ENCODE peak calls at places on chromosomes 13 and 19, in nine cellular contexts. L, O, I, R, V, Q, Y, T and U are unnamed samples.

GRCh38 chr19:55255618-55256423 is 3.0 kb downstream of the PPP6R1 start:
- DNase-seq in L (no peak), O (no peak), I (peak; percentile 53), R (no peak), V (peak; percentile 41), Q (no peak), Y (no peak), T (peak; percentile 78), U (peak; percentile 41)

GRCh38 chr19:19039901-19040300 is 6.5 kb downstream of the ARMC6 start:
- DNase-seq in L (no peak), O (no peak), I (no peak), R (no peak), V (no peak), Q (no peak), Y (no peak), T (peak; percentile 45), U (peak; percentile 86)

GRCh38 chr13:77325371-77325941 is 1.4 kb downstream of the MYCBP2 start:
- DNase-seq in L (no peak), O (no peak), I (no peak), R (no peak), V (no peak), Q (peak; percentile 43), Y (no peak), T (peak; percentile 44), U (peak; percentile 74)

GRCh38 chr19:44741841-44742352 is 6.6 kb upstream of the BCL3 start:
- DNase-seq in L (peak; percentile 98), O (peak; percentile 93), I (peak; percentile 99), R (peak; percentile 43), V (no peak), Q (peak; percentile 87), Y (peak; percentile 96), T (no peak), U (peak; percentile 34)

GRCh38 chr13:48656621-48657020 is 2.9 kb downstream of the CYSLTR2 start:
- DNase-seq in L (no peak), O (no peak), I (no peak), R (no peak), V (no peak), Q (no peak), Y (no peak), T (no peak), U (no peak)

GRCh38 chr13:48233097-48233885 is at the start of gene ITM2B:
- DNase-seq in L (peak; percentile 80), O (peak; percentile 65), I (peak; percentile 37), R (peak; percentile 49), V (peak; percentile 63), Q (peak; percentile 82), Y (no peak), T (peak; percentile 62), U (peak; percentile 75)

GRCh38 chr19:5352229-5352763 is 11.7 kb upstream of the PTPRS start:
- DNase-seq in L (no peak), O (no peak), I (peak; percentile 36), R (no peak), V (no peak), Q (no peak), Y (no peak), T (no peak), U (no peak)

GRCh38 chr13:100529666-100530065 is 58.9 kb downstream of the GGACT start:
- DNase-seq in L (no peak), O (no peak), I (no peak), R (no peak), V (no peak), Q (no peak), Y (no peak), T (no peak), U (no peak)

GRCh38 chr19:38023661-38024574 is 116.9 kb downstream of the SIPA1L3 start:
- DNase-seq in L (no peak), O (no peak), I (no peak), R (no peak), V (no peak), Q (no peak), Y (no peak), T (no peak), U (no peak)

GRCh38 chr13:43196171-43196611 is 172.8 kb downstream of the DNAJC15 start:
- DNase-seq in L (no peak), O (no peak), I (no peak), R (no peak), V (no peak), Q (peak; percentile 7), Y (no peak), T (no peak), U (no peak)

GRCh38 chr19:50858896-50859295 is 4.2 kb downstream of the KLK3 start:
- DNase-seq in L (peak; percentile 62), O (no peak), I (no peak), R (peak; percentile 88), V (no peak), Q (no peak), Y (no peak), T (no peak), U (no peak)

GRCh38 chr19:38868551-38868950 is 9.5 kb downstream of the RINL start:
- DNase-seq in L (no peak), O (no peak), I (no peak), R (no peak), V (no peak), Q (no peak), Y (no peak), T (no peak), U (no peak)

GRCh38 chr19:41398042-41398403 is 405 bp downstream of the BCKDHA start:
- DNase-seq in L (no peak), O (no peak), I (no peak), R (no peak), V (no peak), Q (no peak), Y (no peak), T (peak; percentile 17), U (no peak)

GRCh38 chr19:31913103-31913710 is 432.2 kb upstream of the ZNF507 start:
- DNase-seq in L (no peak), O (no peak), I (no peak), R (no peak), V (no peak), Q (no peak), Y (no peak), T (no peak), U (no peak)

GRCh38 chr13:46475586-46475991 is 77.4 kb upstream of the LRCH1 start:
- DNase-seq in L (no peak), O (no peak), I (peak; percentile 33), R (no peak), V (no peak), Q (peak; percentile 13), Y (no peak), T (no peak), U (no peak)

GRCh38 chr13:42832341-42833153 is 51.2 kb downstream of the FAM216B start:
- DNase-seq in L (no peak), O (no peak), I (peak; percentile 77), R (no peak), V (no peak), Q (no peak), Y (no peak), T (no peak), U (no peak)

GRCh38 chr19:29694669-29695627 is 20.1 kb downstream of the C19orf12 start:
- DNase-seq in L (peak; percentile 89), O (peak; percentile 57), I (peak; percentile 56), R (no peak), V (peak; percentile 84), Q (peak; percentile 95), Y (no peak), T (peak; percentile 84), U (peak; percentile 74)

GRCh38 chr13:77909827-77910226 is 8.8 kb downstream of the EDNRB start:
- DNase-seq in L (no peak), O (no peak), I (no peak), R (no peak), V (no peak), Q (no peak), Y (no peak), T (no peak), U (no peak)

GRCh38 chr13:94065741-94066140 is 413.7 kb downstream of the DCT start:
- DNase-seq in L (no peak), O (no peak), I (peak; percentile 48), R (no peak), V (no peak), Q (no peak), Y (no peak), T (no peak), U (no peak)

GRCh38 chr19:58513694-58514563 is 2.1 kb upstream of the SLC27A5 start:
- DNase-seq in L (peak; percentile 93), O (no peak), I (peak; percentile 42), R (peak; percentile 94), V (peak; percentile 96), Q (peak; percentile 74), Y (peak; percentile 56), T (peak; percentile 99), U (peak; percentile 96)

GRCh38 chr19:48806518-48806817 is 4.4 kb downstream of the BCAT2 start:
- DNase-seq in L (no peak), O (no peak), I (no peak), R (peak; percentile 10), V (peak; percentile 34), Q (no peak), Y (no peak), T (no peak), U (peak; percentile 75)

GRCh38 chr13:84200971-84201370 is 318.7 kb upstream of the SLITRK1 start:
- DNase-seq in L (no peak), O (no peak), I (no peak), R (no peak), V (no peak), Q (no peak), Y (no peak), T (no peak), U (no peak)

GRCh38 chr13:23147264-23147663 is 33.5 kb upstream of the SGCG start:
- DNase-seq in L (no peak), O (no peak), I (no peak), R (no peak), V (no peak), Q (no peak), Y (no peak), T (no peak), U (no peak)

GRCh38 chr19:42386974-42387707 is 3.0 kb downstream of the CNFN start:
- DNase-seq in L (peak; percentile 86), O (peak; percentile 82), I (peak; percentile 49), R (peak; percentile 63), V (peak; percentile 69), Q (peak; percentile 38), Y (no peak), T (peak; percentile 49), U (peak; percentile 78)

GRCh38 chr19:38496603-38497487 is 63.4 kb downstream of the RYR1 start:
- DNase-seq in L (no peak), O (no peak), I (no peak), R (no peak), V (no peak), Q (no peak), Y (no peak), T (no peak), U (no peak)

GRCh38 chr19:45485301-45486077 is 11.4 kb downstream of the RTN2 start:
- DNase-seq in L (peak; percentile 98), O (peak; percentile 87), I (peak; percentile 94), R (peak; percentile 95), V (peak; percentile 96), Q (peak; percentile 94), Y (peak; percentile 84), T (peak; percentile 98), U (peak; percentile 98)